ENCODE peak calls at places on chromosome 15, in seven cellular contexts. One of them, this sample, is unnamed. For H3K4me1, the result is how much of the 10 kb centered on the place peaks cover.

GRCh38 chr15:69557340-69558137 is 104.9 kb downstream of the RPLP1 start:
- DNase-seq in PC-3: peak
- DNase-seq in GM23338: no peak
- DNase-seq in lower lobe of right lung: no peak
- DNase-seq in psoas muscle: no peak
- DNase-seq in spleen: no peak
- DNase-seq in transverse colon: peak
- DNase-seq in this sample: no peak

GRCh38 chr15:71364117-71364584 is 248.9 kb downstream of the THSD4 start:
- DNase-seq in lower lobe of right lung: no peak
- DNase-seq in transverse colon: peak
- DNase-seq in GM23338: no peak
- DNase-seq in spleen: no peak
- DNase-seq in psoas muscle: no peak
- DNase-seq in PC-3: no peak
- DNase-seq in this sample: no peak

GRCh38 chr15:84736375-84736774 is 12.0 kb upstream of the ZNF592 start:
- DNase-seq in GM23338: no peak
- DNase-seq in psoas muscle: no peak
- DNase-seq in spleen: peak
- DNase-seq in transverse colon: peak
- DNase-seq in PC-3: no peak
- DNase-seq in lower lobe of right lung: no peak
- DNase-seq in this sample: no peak

GRCh38 chr15:38863381-38863780 is 298.8 kb upstream of the RASGRP1 start:
- DNase-seq in transverse colon: no peak
- DNase-seq in psoas muscle: no peak
- DNase-seq in GM23338: no peak
- DNase-seq in lower lobe of right lung: no peak
- DNase-seq in spleen: no peak
- DNase-seq in PC-3: no peak
- DNase-seq in this sample: no peak

GRCh38 chr15:68372291-68372811 is 59.6 kb downstream of the ITGA11 start:
- DNase-seq in GM23338: peak
- DNase-seq in PC-3: peak
- DNase-seq in transverse colon: no peak
- DNase-seq in psoas muscle: no peak
- DNase-seq in lower lobe of right lung: no peak
- DNase-seq in spleen: no peak
- DNase-seq in this sample: no peak

GRCh38 chr15:28260722-28261121 is 61.3 kb downstream of the HERC2 start:
- DNase-seq in psoas muscle: peak
- DNase-seq in lower lobe of right lung: no peak
- DNase-seq in PC-3: no peak
- DNase-seq in GM23338: peak
- DNase-seq in transverse colon: no peak
- DNase-seq in spleen: no peak
- DNase-seq in this sample: no peak

GRCh38 chr15:77457619-77458265 is 37.1 kb downstream of the HMG20A start:
- DNase-seq in transverse colon: no peak
- DNase-seq in lower lobe of right lung: no peak
- DNase-seq in PC-3: peak
- DNase-seq in GM23338: no peak
- DNase-seq in psoas muscle: no peak
- DNase-seq in spleen: no peak
- DNase-seq in this sample: no peak

GRCh38 chr15:30953731-30954378 is 37.6 kb downstream of the MTMR10 start:
- DNase-seq in spleen: peak
- DNase-seq in transverse colon: no peak
- DNase-seq in PC-3: peak
- DNase-seq in lower lobe of right lung: no peak
- DNase-seq in psoas muscle: peak
- DNase-seq in GM23338: no peak
- DNase-seq in this sample: no peak

GRCh38 chr15:64193971-64194370 is 31.1 kb upstream of the PPIB start:
- DNase-seq in GM23338: peak
- DNase-seq in PC-3: no peak
- DNase-seq in psoas muscle: no peak
- DNase-seq in lower lobe of right lung: no peak
- DNase-seq in spleen: no peak
- DNase-seq in transverse colon: no peak
- DNase-seq in this sample: no peak

GRCh38 chr15:75167588-75168076 is 34.0 kb upstream of the C15orf39 start:
- DNase-seq in transverse colon: no peak
- DNase-seq in PC-3: peak
- DNase-seq in GM23338: no peak
- DNase-seq in spleen: no peak
- DNase-seq in lower lobe of right lung: no peak
- DNase-seq in psoas muscle: no peak
- DNase-seq in this sample: no peak

GRCh38 chr15:78044407-78045155 is 32.9 kb downstream of the TBC1D2B start:
- DNase-seq in spleen: no peak
- DNase-seq in PC-3: no peak
- DNase-seq in lower lobe of right lung: no peak
- DNase-seq in transverse colon: no peak
- DNase-seq in psoas muscle: no peak
- DNase-seq in GM23338: no peak
- DNase-seq in this sample: no peak

GRCh38 chr15:73464602-73465001 is 21.6 kb downstream of the REC114 start:
- DNase-seq in lower lobe of right lung: no peak
- DNase-seq in PC-3: peak
- DNase-seq in transverse colon: no peak
- DNase-seq in psoas muscle: no peak
- DNase-seq in spleen: no peak
- DNase-seq in GM23338: peak
- DNase-seq in this sample: no peak

GRCh38 chr15:78418239-78418638 is 19.8 kb upstream of the IREB2 start:
- DNase-seq in PC-3: peak
- DNase-seq in psoas muscle: no peak
- DNase-seq in lower lobe of right lung: no peak
- DNase-seq in spleen: no peak
- DNase-seq in GM23338: no peak
- DNase-seq in transverse colon: no peak
- DNase-seq in this sample: no peak

GRCh38 chr15:31338318-31338878 is 11.8 kb downstream of the KLF13 start:
- DNase-seq in spleen: peak
- DNase-seq in GM23338: no peak
- DNase-seq in transverse colon: no peak
- DNase-seq in PC-3: no peak
- DNase-seq in psoas muscle: peak
- DNase-seq in lower lobe of right lung: peak
- DNase-seq in this sample: peak

GRCh38 chr15:74364936-74365618 is 2.4 kb downstream of the CYP11A1 start:
- DNase-seq in transverse colon: no peak
- DNase-seq in GM23338: peak
- DNase-seq in PC-3: no peak
- DNase-seq in psoas muscle: no peak
- DNase-seq in lower lobe of right lung: no peak
- DNase-seq in spleen: no peak
- DNase-seq in this sample: no peak

GRCh38 chr15:94934440-94934839 is 703.1 kb downstream of the MCTP2 start:
- DNase-seq in psoas muscle: no peak
- DNase-seq in PC-3: no peak
- DNase-seq in transverse colon: no peak
- DNase-seq in GM23338: no peak
- DNase-seq in spleen: no peak
- DNase-seq in lower lobe of right lung: no peak
- DNase-seq in this sample: no peak

GRCh38 chr15:48592221-48592731 is 53.2 kb downstream of the FBN1 start:
- DNase-seq in spleen: no peak
- DNase-seq in PC-3: no peak
- DNase-seq in GM23338: no peak
- DNase-seq in transverse colon: no peak
- DNase-seq in psoas muscle: no peak
- DNase-seq in lower lobe of right lung: no peak
- DNase-seq in this sample: no peak

GRCh38 chr15:47813985-47814384 is 96.7 kb downstream of the SEMA6D start:
- DNase-seq in transverse colon: no peak
- DNase-seq in PC-3: no peak
- DNase-seq in GM23338: no peak
- DNase-seq in psoas muscle: no peak
- DNase-seq in spleen: no peak
- DNase-seq in lower lobe of right lung: no peak
- DNase-seq in this sample: no peak

GRCh38 chr15:25695875-25696760 is 167.0 kb downstream of the ATP10A start:
- DNase-seq in GM23338: no peak
- DNase-seq in spleen: peak
- DNase-seq in psoas muscle: no peak
- DNase-seq in transverse colon: no peak
- DNase-seq in PC-3: no peak
- DNase-seq in lower lobe of right lung: no peak
- DNase-seq in this sample: peak

GRCh38 chr15:49900836-49901235 is 218.2 kb downstream of the ATP8B4 start:
- DNase-seq in transverse colon: no peak
- DNase-seq in lower lobe of right lung: no peak
- DNase-seq in spleen: no peak
- DNase-seq in psoas muscle: no peak
- DNase-seq in PC-3: no peak
- DNase-seq in GM23338: no peak
- DNase-seq in this sample: no peak
- H3K4me1 ChIP-seq in transverse colon: under half
- H3K4me1 ChIP-seq in lower lobe of right lung: under half
- H3K4me1 ChIP-seq in spleen: under half
- H3K4me1 ChIP-seq in psoas muscle: under half
- H3K4me1 ChIP-seq in PC-3: under half
- H3K4me1 ChIP-seq in GM23338: under half
- H3K4me1 ChIP-seq in this sample: under half

DNA sequence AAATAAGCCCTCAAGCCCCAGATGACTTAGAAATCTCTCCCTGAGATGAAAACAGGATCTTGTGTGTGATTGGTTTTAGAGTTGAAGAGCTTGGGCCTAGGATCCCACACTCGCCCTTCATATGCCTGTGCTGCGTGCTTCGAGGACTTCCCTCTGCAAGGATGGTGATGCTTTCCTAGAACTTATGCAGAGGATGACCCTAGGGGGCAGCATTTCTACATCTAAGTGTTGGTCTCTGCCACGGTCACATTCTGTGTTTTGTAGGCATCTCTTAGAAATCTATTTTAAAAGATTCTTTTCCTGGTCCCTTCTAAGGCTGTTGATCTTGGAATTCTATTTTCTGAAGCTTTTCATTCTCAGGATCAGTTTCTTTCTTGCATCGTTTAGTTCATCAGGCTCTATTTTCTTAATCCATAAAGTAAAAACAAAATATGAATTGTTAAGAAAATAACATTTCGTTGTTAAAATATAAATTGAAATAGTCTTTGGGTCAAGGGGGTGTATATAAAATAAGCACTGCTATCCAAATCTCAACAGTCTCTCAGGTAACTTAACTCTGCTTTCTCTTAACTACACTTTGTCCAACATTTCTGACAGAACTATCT is 45.7 kb downstream of the WDR76 start:
- DNase-seq in transverse colon: peak
- DNase-seq in GM23338: peak
- DNase-seq in spleen: no peak
- DNase-seq in PC-3: peak
- DNase-seq in psoas muscle: no peak
- DNase-seq in lower lobe of right lung: no peak
- DNase-seq in this sample: no peak
- TF ChIP-seq CTCF in transverse colon: peak
- TF ChIP-seq CTCF in GM23338: peak
- TF ChIP-seq CTCF in spleen: peak
- TF ChIP-seq CTCF in PC-3: peak
- TF ChIP-seq CTCF in psoas muscle: peak
- TF ChIP-seq CTCF in lower lobe of right lung: peak
- TF ChIP-seq CTCF in this sample: peak

GRCh38 chr15:34655198-34655770 is 71.8 kb upstream of the GOLGA8B start:
- DNase-seq in spleen: no peak
- DNase-seq in transverse colon: no peak
- DNase-seq in lower lobe of right lung: no peak
- DNase-seq in PC-3: no peak
- DNase-seq in GM23338: no peak
- DNase-seq in psoas muscle: no peak
- DNase-seq in this sample: no peak
- H3K27ac ChIP-seq in spleen: no peak
- H3K27ac ChIP-seq in transverse colon: no peak
- H3K27ac ChIP-seq in lower lobe of right lung: no peak
- H3K27ac ChIP-seq in PC-3: no peak
- H3K27ac ChIP-seq in GM23338: no peak
- H3K27ac ChIP-seq in psoas muscle: no peak
- H3K27ac ChIP-seq in this sample: no peak

GRCh38 chr15:98878172-98878571 is 129.4 kb downstream of the PGPEP1L start:
- DNase-seq in spleen: no peak
- DNase-seq in GM23338: no peak
- DNase-seq in psoas muscle: no peak
- DNase-seq in PC-3: no peak
- DNase-seq in transverse colon: no peak
- DNase-seq in lower lobe of right lung: no peak
- DNase-seq in this sample: no peak

GRCh38 chr15:98883504-98883903 is 124.1 kb downstream of the PGPEP1L start:
- DNase-seq in transverse colon: no peak
- DNase-seq in spleen: no peak
- DNase-seq in GM23338: no peak
- DNase-seq in lower lobe of right lung: no peak
- DNase-seq in psoas muscle: no peak
- DNase-seq in PC-3: no peak
- DNase-seq in this sample: no peak

GRCh38 chr15:98884894-98885293 is 122.7 kb downstream of the PGPEP1L start:
- DNase-seq in PC-3: no peak
- DNase-seq in transverse colon: no peak
- DNase-seq in spleen: no peak
- DNase-seq in GM23338: no peak
- DNase-seq in psoas muscle: peak
- DNase-seq in lower lobe of right lung: no peak
- DNase-seq in this sample: no peak

GRCh38 chr15:98878862-98879261 is 128.7 kb downstream of the PGPEP1L start:
- DNase-seq in psoas muscle: no peak
- DNase-seq in transverse colon: no peak
- DNase-seq in spleen: no peak
- DNase-seq in lower lobe of right lung: no peak
- DNase-seq in PC-3: no peak
- DNase-seq in GM23338: no peak
- DNase-seq in this sample: no peak

DNA sequence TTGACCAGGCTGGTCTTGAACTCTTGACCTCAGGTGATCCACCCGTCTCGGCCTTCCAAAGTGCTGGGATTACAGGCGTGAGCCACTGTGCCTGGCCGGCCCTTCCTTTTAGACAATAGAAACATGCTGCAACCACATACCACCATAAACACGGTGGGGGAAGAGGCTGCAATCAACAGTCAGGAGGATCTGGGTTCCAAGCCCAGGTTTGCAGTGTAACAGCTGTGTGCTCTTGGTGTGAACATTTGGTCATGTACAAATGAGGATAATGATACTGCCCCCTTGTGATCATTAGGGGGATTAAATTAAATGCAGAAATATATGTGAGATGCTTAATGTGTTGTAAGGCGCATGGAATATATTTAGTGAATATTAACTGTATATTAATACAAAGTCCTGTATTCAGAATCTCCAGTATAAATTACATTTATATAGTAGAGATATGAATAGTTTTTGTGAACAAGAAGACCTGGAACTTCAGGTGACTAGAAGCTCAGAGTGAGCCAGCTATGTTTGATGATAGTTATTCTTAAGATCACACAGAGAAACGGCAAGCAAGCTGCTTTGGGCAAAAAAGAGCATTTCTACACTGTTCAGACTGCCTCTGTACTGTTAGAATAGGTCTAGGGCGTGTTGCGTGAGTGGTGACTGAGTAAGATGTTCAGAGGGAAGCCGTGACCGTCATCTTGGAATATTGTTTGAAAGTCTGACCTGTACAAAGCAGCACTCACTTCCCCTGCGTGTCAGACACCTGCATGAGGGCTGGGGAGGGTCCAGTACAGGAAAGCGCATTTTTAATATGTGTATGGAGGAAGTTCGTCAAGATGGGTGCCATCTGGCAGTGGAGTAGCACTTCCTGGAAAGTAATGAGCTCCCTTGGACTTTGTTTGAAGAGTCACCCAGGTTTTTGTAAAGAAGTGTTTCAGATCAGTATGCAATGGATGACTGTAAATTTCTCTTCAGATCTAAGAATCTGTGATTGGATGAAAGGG is 125.8 kb downstream of the PGPEP1L start:
- DNase-seq in PC-3: peak
- DNase-seq in lower lobe of right lung: no peak
- DNase-seq in psoas muscle: no peak
- DNase-seq in transverse colon: no peak
- DNase-seq in GM23338: peak
- DNase-seq in spleen: no peak
- DNase-seq in this sample: no peak
- H3K4me1 ChIP-seq in PC-3: under half
- H3K4me1 ChIP-seq in lower lobe of right lung: under half
- H3K4me1 ChIP-seq in psoas muscle: under half
- H3K4me1 ChIP-seq in transverse colon: under half
- H3K4me1 ChIP-seq in GM23338: under half
- H3K4me1 ChIP-seq in spleen: under half
- H3K4me1 ChIP-seq in this sample: under half

This sample was measured in upper lobe of right lung.